ENCODE peak calls at places on chromosomes 13 and 19, in nine cellular contexts. One of them, this sample, is unnamed.

GRCh38 chr19:18020212-18021067 is 12.5 kb downstream of the ARRDC2 start:
- DNase-seq in omental fat pad: no peak
- DNase-seq in spleen: peak
- DNase-seq in AG04450: no peak
- DNase-seq in upper lobe of left lung: peak
- DNase-seq in psoas muscle: peak
- DNase-seq in epithelial cell of esophagus: no peak
- DNase-seq in heart right ventricle: peak
- DNase-seq in fibroblast of mammary gland: peak
- DNase-seq in this sample: no peak

GRCh38 chr13:104357174-104357573 is 1291.0 kb upstream of the SLC10A2 start:
- DNase-seq in spleen: no peak
- DNase-seq in upper lobe of left lung: no peak
- DNase-seq in psoas muscle: no peak
- DNase-seq in heart right ventricle: no peak
- DNase-seq in epithelial cell of esophagus: peak
- DNase-seq in AG04450: no peak
- DNase-seq in omental fat pad: no peak
- DNase-seq in fibroblast of mammary gland: no peak
- DNase-seq in this sample: no peak

GRCh38 chr19:41352609-41353465 is 885 bp downstream of the TGFB1 start:
- DNase-seq in spleen: peak
- DNase-seq in psoas muscle: peak
- DNase-seq in omental fat pad: no peak
- DNase-seq in upper lobe of left lung: peak
- DNase-seq in heart right ventricle: peak
- DNase-seq in AG04450: no peak
- DNase-seq in fibroblast of mammary gland: peak
- DNase-seq in epithelial cell of esophagus: peak
- DNase-seq in this sample: peak

GRCh38 chr19:35267818-35268545 is 780 bp upstream of the USF2 start:
- DNase-seq in fibroblast of mammary gland: peak
- DNase-seq in upper lobe of left lung: peak
- DNase-seq in omental fat pad: no peak
- DNase-seq in AG04450: no peak
- DNase-seq in epithelial cell of esophagus: peak
- DNase-seq in spleen: peak
- DNase-seq in psoas muscle: peak
- DNase-seq in heart right ventricle: peak
- DNase-seq in this sample: peak

GRCh38 chr19:14035706-14036105 is 4.1 kb downstream of the IL27RA start:
- DNase-seq in omental fat pad: no peak
- DNase-seq in fibroblast of mammary gland: no peak
- DNase-seq in AG04450: no peak
- DNase-seq in upper lobe of left lung: no peak
- DNase-seq in spleen: no peak
- DNase-seq in heart right ventricle: no peak
- DNase-seq in epithelial cell of esophagus: no peak
- DNase-seq in psoas muscle: no peak
- DNase-seq in this sample: no peak

GRCh38 chr13:100668408-100668807 is 6.2 kb downstream of the TMTC4 start:
- DNase-seq in psoas muscle: no peak
- DNase-seq in spleen: no peak
- DNase-seq in fibroblast of mammary gland: no peak
- DNase-seq in omental fat pad: no peak
- DNase-seq in AG04450: no peak
- DNase-seq in epithelial cell of esophagus: peak
- DNase-seq in heart right ventricle: no peak
- DNase-seq in upper lobe of left lung: no peak
- DNase-seq in this sample: no peak

GRCh38 chr19:19655641-19656343 is 7.7 kb downstream of the ATP13A1 start:
- DNase-seq in AG04450: no peak
- DNase-seq in omental fat pad: no peak
- DNase-seq in epithelial cell of esophagus: no peak
- DNase-seq in fibroblast of mammary gland: no peak
- DNase-seq in heart right ventricle: no peak
- DNase-seq in psoas muscle: peak
- DNase-seq in spleen: peak
- DNase-seq in upper lobe of left lung: peak
- DNase-seq in this sample: no peak

GRCh38 chr19:14050512-14050911 is 11.4 kb downstream of the PALM3 start:
- DNase-seq in epithelial cell of esophagus: no peak
- DNase-seq in omental fat pad: no peak
- DNase-seq in AG04450: no peak
- DNase-seq in spleen: no peak
- DNase-seq in fibroblast of mammary gland: no peak
- DNase-seq in heart right ventricle: no peak
- DNase-seq in psoas muscle: no peak
- DNase-seq in upper lobe of left lung: no peak
- DNase-seq in this sample: no peak

GRCh38 chr19:43229315-43229714 is 23.9 kb upstream of the PSG4 start:
- DNase-seq in psoas muscle: no peak
- DNase-seq in omental fat pad: no peak
- DNase-seq in fibroblast of mammary gland: no peak
- DNase-seq in epithelial cell of esophagus: peak
- DNase-seq in upper lobe of left lung: no peak
- DNase-seq in AG04450: no peak
- DNase-seq in heart right ventricle: no peak
- DNase-seq in spleen: no peak
- DNase-seq in this sample: no peak

GRCh38 chr19:12052571-12053169 is at the start of gene ZNF878:
- DNase-seq in spleen: peak
- DNase-seq in psoas muscle: peak
- DNase-seq in omental fat pad: peak
- DNase-seq in upper lobe of left lung: peak
- DNase-seq in epithelial cell of esophagus: peak
- DNase-seq in heart right ventricle: peak
- DNase-seq in fibroblast of mammary gland: peak
- DNase-seq in AG04450: peak
- DNase-seq in this sample: peak
- TF ChIP-seq CTCF in spleen: no peak
- TF ChIP-seq CTCF in psoas muscle: no peak
- TF ChIP-seq CTCF in omental fat pad: no peak
- TF ChIP-seq CTCF in upper lobe of left lung: no peak
- TF ChIP-seq CTCF in epithelial cell of esophagus: no peak
- TF ChIP-seq CTCF in heart right ventricle: no peak
- TF ChIP-seq CTCF in fibroblast of mammary gland: no peak
- TF ChIP-seq CTCF in AG04450: no peak
- TF ChIP-seq CTCF in this sample: no peak

GRCh38 chr19:2542341-2543069 is 66.6 kb downstream of the GADD45B start:
- DNase-seq in spleen: peak
- DNase-seq in fibroblast of mammary gland: peak
- DNase-seq in AG04450: no peak
- DNase-seq in heart right ventricle: no peak
- DNase-seq in epithelial cell of esophagus: no peak
- DNase-seq in omental fat pad: no peak
- DNase-seq in psoas muscle: no peak
- DNase-seq in upper lobe of left lung: no peak
- DNase-seq in this sample: no peak
- TF ChIP-seq CTCF in spleen: no peak
- TF ChIP-seq CTCF in fibroblast of mammary gland: no peak
- TF ChIP-seq CTCF in AG04450: no peak
- TF ChIP-seq CTCF in heart right ventricle: no peak
- TF ChIP-seq CTCF in epithelial cell of esophagus: no peak
- TF ChIP-seq CTCF in omental fat pad: no peak
- TF ChIP-seq CTCF in psoas muscle: no peak
- TF ChIP-seq CTCF in upper lobe of left lung: no peak
- TF ChIP-seq CTCF in this sample: no peak

DNA sequence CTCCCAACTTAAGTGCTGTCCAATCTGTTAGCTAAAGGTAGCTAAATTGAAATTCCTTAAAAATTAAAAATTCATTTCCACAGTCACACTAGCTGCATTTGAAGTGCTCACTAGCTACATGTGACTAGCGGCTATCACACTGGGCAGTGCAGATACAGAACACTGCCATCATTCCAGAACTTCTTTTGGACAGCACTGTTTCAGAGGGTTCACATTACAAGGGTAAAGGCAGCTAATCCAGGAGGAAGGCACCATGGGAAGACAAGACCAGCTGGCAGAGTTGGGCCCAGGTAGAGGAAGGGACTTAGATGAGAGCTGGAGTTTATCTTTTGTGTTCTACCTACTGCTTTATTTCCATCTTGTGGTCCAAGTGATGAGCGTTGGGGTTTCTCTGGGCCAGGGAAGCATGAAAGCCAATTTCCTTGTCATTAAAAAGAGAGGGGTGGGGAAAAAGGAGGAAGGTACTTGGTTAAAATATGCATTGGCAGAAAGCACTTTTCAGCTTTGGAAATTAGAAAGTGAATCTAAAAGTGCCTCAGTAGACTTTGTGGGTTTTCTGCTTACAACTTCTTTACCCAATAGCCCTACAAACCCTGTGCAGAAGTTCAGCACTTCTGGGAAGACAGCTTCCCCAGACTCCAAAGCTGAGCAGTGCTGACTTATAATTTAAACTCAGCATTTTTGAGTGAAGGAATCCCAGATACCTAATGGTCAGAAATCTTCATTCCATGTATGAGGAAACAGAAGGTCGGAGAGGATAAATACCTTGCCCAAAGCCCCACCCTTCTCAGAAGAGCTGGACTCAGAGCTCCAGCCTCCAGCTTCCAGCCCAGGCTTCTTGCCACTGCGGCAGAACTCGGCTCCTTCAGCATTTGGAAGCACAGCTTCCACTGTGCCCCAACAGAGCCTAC is 49.5 kb downstream of the ATP7B start:
- DNase-seq in epithelial cell of esophagus: no peak
- DNase-seq in spleen: no peak
- DNase-seq in psoas muscle: no peak
- DNase-seq in AG04450: no peak
- DNase-seq in upper lobe of left lung: no peak
- DNase-seq in fibroblast of mammary gland: no peak
- DNase-seq in omental fat pad: no peak
- DNase-seq in heart right ventricle: no peak
- DNase-seq in this sample: no peak
- TF ChIP-seq CTCF in epithelial cell of esophagus: no peak
- TF ChIP-seq CTCF in spleen: no peak
- TF ChIP-seq CTCF in psoas muscle: no peak
- TF ChIP-seq CTCF in AG04450: no peak
- TF ChIP-seq CTCF in upper lobe of left lung: no peak
- TF ChIP-seq CTCF in fibroblast of mammary gland: no peak
- TF ChIP-seq CTCF in omental fat pad: no peak
- TF ChIP-seq CTCF in heart right ventricle: no peak
- TF ChIP-seq CTCF in this sample: no peak

GRCh38 chr13:107770541-107770940 is 444.8 kb downstream of the LIG4 start:
- DNase-seq in spleen: no peak
- DNase-seq in psoas muscle: no peak
- DNase-seq in upper lobe of left lung: no peak
- DNase-seq in omental fat pad: no peak
- DNase-seq in AG04450: no peak
- DNase-seq in fibroblast of mammary gland: no peak
- DNase-seq in epithelial cell of esophagus: no peak
- DNase-seq in heart right ventricle: no peak
- DNase-seq in this sample: no peak
- TF ChIP-seq CTCF in spleen: no peak
- TF ChIP-seq CTCF in psoas muscle: no peak
- TF ChIP-seq CTCF in upper lobe of left lung: no peak
- TF ChIP-seq CTCF in omental fat pad: no peak
- TF ChIP-seq CTCF in AG04450: no peak
- TF ChIP-seq CTCF in fibroblast of mammary gland: no peak
- TF ChIP-seq CTCF in epithelial cell of esophagus: no peak
- TF ChIP-seq CTCF in heart right ventricle: no peak
- TF ChIP-seq CTCF in this sample: no peak

GRCh38 chr19:5520501-5520900 is 47.3 kb downstream of the TINCR start:
- DNase-seq in psoas muscle: no peak
- DNase-seq in omental fat pad: no peak
- DNase-seq in AG04450: no peak
- DNase-seq in epithelial cell of esophagus: no peak
- DNase-seq in spleen: no peak
- DNase-seq in upper lobe of left lung: no peak
- DNase-seq in heart right ventricle: no peak
- DNase-seq in fibroblast of mammary gland: no peak
- DNase-seq in this sample: no peak

GRCh38 chr19:5519076-5519475 is 48.7 kb downstream of the TINCR start:
- DNase-seq in heart right ventricle: no peak
- DNase-seq in fibroblast of mammary gland: no peak
- DNase-seq in AG04450: no peak
- DNase-seq in omental fat pad: no peak
- DNase-seq in psoas muscle: no peak
- DNase-seq in upper lobe of left lung: no peak
- DNase-seq in spleen: no peak
- DNase-seq in epithelial cell of esophagus: no peak
- DNase-seq in this sample: no peak

GRCh38 chr19:5514001-5514400 is 53.8 kb downstream of the TINCR start:
- DNase-seq in psoas muscle: no peak
- DNase-seq in AG04450: no peak
- DNase-seq in heart right ventricle: no peak
- DNase-seq in spleen: no peak
- DNase-seq in omental fat pad: no peak
- DNase-seq in fibroblast of mammary gland: no peak
- DNase-seq in upper lobe of left lung: no peak
- DNase-seq in epithelial cell of esophagus: no peak
- DNase-seq in this sample: no peak

GRCh38 chr19:5515737-5516136 is 52.0 kb downstream of the TINCR start:
- DNase-seq in fibroblast of mammary gland: no peak
- DNase-seq in omental fat pad: no peak
- DNase-seq in heart right ventricle: no peak
- DNase-seq in psoas muscle: no peak
- DNase-seq in upper lobe of left lung: no peak
- DNase-seq in epithelial cell of esophagus: no peak
- DNase-seq in spleen: no peak
- DNase-seq in AG04450: no peak
- DNase-seq in this sample: no peak
- TF ChIP-seq CTCF in fibroblast of mammary gland: peak
- TF ChIP-seq CTCF in omental fat pad: no peak
- TF ChIP-seq CTCF in heart right ventricle: no peak
- TF ChIP-seq CTCF in psoas muscle: no peak
- TF ChIP-seq CTCF in upper lobe of left lung: no peak
- TF ChIP-seq CTCF in epithelial cell of esophagus: peak
- TF ChIP-seq CTCF in spleen: no peak
- TF ChIP-seq CTCF in AG04450: no peak
- TF ChIP-seq CTCF in this sample: no peak

DNA sequence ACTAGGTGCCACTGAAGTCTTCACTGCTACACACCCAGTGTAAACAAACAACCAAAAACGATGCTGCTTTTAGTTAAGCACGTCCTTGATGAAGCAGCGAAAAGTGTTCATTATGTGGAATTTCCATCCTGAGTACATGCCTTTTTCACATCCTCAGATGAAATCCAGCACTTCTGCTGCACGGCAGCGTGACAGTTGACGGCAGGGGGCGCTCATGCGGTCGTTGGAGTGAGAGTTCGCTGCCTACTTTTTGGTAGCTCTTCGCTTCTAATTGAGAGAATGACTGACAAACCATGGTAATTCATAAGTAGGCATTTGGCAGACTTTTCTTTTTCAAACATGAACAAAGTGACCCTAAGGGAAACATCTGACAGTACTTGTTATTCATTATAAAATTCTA is 1124.9 kb downstream of the EFNB2 start:
- DNase-seq in spleen: peak
- DNase-seq in heart right ventricle: peak
- DNase-seq in AG04450: no peak
- DNase-seq in upper lobe of left lung: peak
- DNase-seq in epithelial cell of esophagus: peak
- DNase-seq in fibroblast of mammary gland: peak
- DNase-seq in omental fat pad: no peak
- DNase-seq in psoas muscle: peak
- DNase-seq in this sample: no peak
- TF ChIP-seq CTCF in spleen: no peak
- TF ChIP-seq CTCF in heart right ventricle: peak
- TF ChIP-seq CTCF in AG04450: peak
- TF ChIP-seq CTCF in upper lobe of left lung: no peak
- TF ChIP-seq CTCF in epithelial cell of esophagus: peak
- TF ChIP-seq CTCF in fibroblast of mammary gland: peak
- TF ChIP-seq CTCF in omental fat pad: no peak
- TF ChIP-seq CTCF in psoas muscle: peak
- TF ChIP-seq CTCF in this sample: peak

GRCh38 chr13:109949395-109949794 is 163.0 kb upstream of the IRS2 start:
- DNase-seq in heart right ventricle: no peak
- DNase-seq in AG04450: no peak
- DNase-seq in omental fat pad: no peak
- DNase-seq in psoas muscle: no peak
- DNase-seq in spleen: no peak
- DNase-seq in epithelial cell of esophagus: no peak
- DNase-seq in fibroblast of mammary gland: peak
- DNase-seq in upper lobe of left lung: no peak
- DNase-seq in this sample: no peak
- TF ChIP-seq CTCF in heart right ventricle: no peak
- TF ChIP-seq CTCF in AG04450: no peak
- TF ChIP-seq CTCF in omental fat pad: no peak
- TF ChIP-seq CTCF in psoas muscle: no peak
- TF ChIP-seq CTCF in spleen: no peak
- TF ChIP-seq CTCF in epithelial cell of esophagus: no peak
- TF ChIP-seq CTCF in fibroblast of mammary gland: no peak
- TF ChIP-seq CTCF in upper lobe of left lung: no peak
- TF ChIP-seq CTCF in this sample: no peak

This sample was measured in mesothelial cell of epicardium.